ENCODE peak calls at places on chromosomes 16 and 17, in seven cellular contexts. One of them, this sample, is unnamed.

GRCh38 chr16:82603784-82604411 is 22.9 kb upstream of the CDH13 start:
- DNase-seq in dorsolateral prefrontal cortex: peak; percentile 54
- DNase-seq in cardiac muscle cell: peak; percentile 63
- DNase-seq in SW480: peak; percentile 50
- DNase-seq in T-helper 17 cell: no peak
- DNase-seq in fibroblast of the aortic adventitia: peak; percentile 78
- DNase-seq in GM10248: no peak
- DNase-seq in this sample: no peak

GRCh38 chr17:80738020-80738380 is 193.4 kb downstream of the RPTOR start:
- DNase-seq in GM10248: no peak
- DNase-seq in T-helper 17 cell: no peak
- DNase-seq in SW480: no peak
- DNase-seq in dorsolateral prefrontal cortex: no peak
- DNase-seq in cardiac muscle cell: no peak
- DNase-seq in fibroblast of the aortic adventitia: no peak
- DNase-seq in this sample: no peak

GRCh38 chr17:73571524-73572130 is 72.6 kb downstream of the SDK2 start:
- DNase-seq in T-helper 17 cell: no peak
- DNase-seq in dorsolateral prefrontal cortex: no peak
- DNase-seq in GM10248: no peak
- DNase-seq in SW480: no peak
- DNase-seq in fibroblast of the aortic adventitia: no peak
- DNase-seq in cardiac muscle cell: no peak
- DNase-seq in this sample: no peak

GRCh38 chr17:81711814-81712467 is at the start of gene SLC25A10:
- DNase-seq in SW480: peak; percentile 90
- DNase-seq in cardiac muscle cell: peak; percentile 88
- DNase-seq in dorsolateral prefrontal cortex: peak; percentile 77
- DNase-seq in fibroblast of the aortic adventitia: peak; percentile 51
- DNase-seq in T-helper 17 cell: peak; percentile 79
- DNase-seq in GM10248: peak; percentile 93
- DNase-seq in this sample: peak; percentile 64

GRCh38 chr16:55575621-55576020 is 9.1 kb downstream of the CAPNS2 start:
- DNase-seq in GM10248: no peak
- DNase-seq in SW480: no peak
- DNase-seq in cardiac muscle cell: no peak
- DNase-seq in dorsolateral prefrontal cortex: no peak
- DNase-seq in fibroblast of the aortic adventitia: no peak
- DNase-seq in T-helper 17 cell: no peak
- DNase-seq in this sample: no peak

GRCh38 chr16:77767211-77767610 is 21.2 kb upstream of the VAT1L start:
- DNase-seq in SW480: no peak
- DNase-seq in dorsolateral prefrontal cortex: no peak
- DNase-seq in T-helper 17 cell: no peak
- DNase-seq in cardiac muscle cell: no peak
- DNase-seq in GM10248: no peak
- DNase-seq in fibroblast of the aortic adventitia: peak; percentile 32
- DNase-seq in this sample: no peak

GRCh38 chr17:21573961-21574610 is 118.2 kb upstream of the KCNJ18 start:
- DNase-seq in SW480: no peak
- DNase-seq in dorsolateral prefrontal cortex: peak; percentile 68
- DNase-seq in T-helper 17 cell: no peak
- DNase-seq in GM10248: no peak
- DNase-seq in cardiac muscle cell: no peak
- DNase-seq in fibroblast of the aortic adventitia: peak; percentile 85
- DNase-seq in this sample: no peak

GRCh38 chr16:57349212-57350031 is 9.2 kb upstream of the CCL22 start:
- DNase-seq in fibroblast of the aortic adventitia: no peak
- DNase-seq in SW480: no peak
- DNase-seq in cardiac muscle cell: no peak
- DNase-seq in GM10248: peak; percentile 83
- DNase-seq in T-helper 17 cell: no peak
- DNase-seq in dorsolateral prefrontal cortex: no peak
- DNase-seq in this sample: no peak

GRCh38 chr17:79038545-79039135 is 14.7 kb downstream of the C1QTNF1 start:
- DNase-seq in GM10248: peak; percentile 46
- DNase-seq in SW480: no peak
- DNase-seq in cardiac muscle cell: no peak
- DNase-seq in dorsolateral prefrontal cortex: no peak
- DNase-seq in fibroblast of the aortic adventitia: peak; percentile 100
- DNase-seq in T-helper 17 cell: no peak
- DNase-seq in this sample: no peak

GRCh38 chr16:12252616-12253015 is 276.1 kb downstream of the SNX29 start:
- DNase-seq in dorsolateral prefrontal cortex: no peak
- DNase-seq in fibroblast of the aortic adventitia: no peak
- DNase-seq in GM10248: no peak
- DNase-seq in T-helper 17 cell: no peak
- DNase-seq in SW480: no peak
- DNase-seq in cardiac muscle cell: no peak
- DNase-seq in this sample: no peak

GRCh38 chr17:76700290-76700626 is 10.5 kb downstream of the MXRA7 start:
- DNase-seq in fibroblast of the aortic adventitia: peak; percentile 28
- DNase-seq in dorsolateral prefrontal cortex: no peak
- DNase-seq in cardiac muscle cell: no peak
- DNase-seq in SW480: no peak
- DNase-seq in GM10248: no peak
- DNase-seq in T-helper 17 cell: no peak
- DNase-seq in this sample: no peak

GRCh38 chr17:67390646-67391480 is 13.8 kb downstream of the PITPNC1 start:
- DNase-seq in SW480: peak; percentile 58
- DNase-seq in dorsolateral prefrontal cortex: no peak
- DNase-seq in cardiac muscle cell: no peak
- DNase-seq in T-helper 17 cell: no peak
- DNase-seq in GM10248: peak; percentile 76
- DNase-seq in fibroblast of the aortic adventitia: peak; percentile 94
- DNase-seq in this sample: no peak

GRCh38 chr16:27204232-27204915 is 1.0 kb downstream of the KDM8 start:
- DNase-seq in dorsolateral prefrontal cortex: peak; percentile 68
- DNase-seq in T-helper 17 cell: no peak
- DNase-seq in SW480: no peak
- DNase-seq in fibroblast of the aortic adventitia: no peak
- DNase-seq in cardiac muscle cell: no peak
- DNase-seq in GM10248: no peak
- DNase-seq in this sample: no peak

GRCh38 chr17:33049781-33050414 is 58.3 kb downstream of the SPACA3 start:
- DNase-seq in dorsolateral prefrontal cortex: no peak
- DNase-seq in SW480: peak; percentile 25
- DNase-seq in cardiac muscle cell: peak; percentile 62
- DNase-seq in fibroblast of the aortic adventitia: peak; percentile 60
- DNase-seq in GM10248: peak; percentile 71
- DNase-seq in T-helper 17 cell: no peak
- DNase-seq in this sample: peak; percentile 18

GRCh38 chr17:22286337-22287041 is 594.2 kb downstream of the KCNJ18 start:
- DNase-seq in cardiac muscle cell: no peak
- DNase-seq in T-helper 17 cell: no peak
- DNase-seq in fibroblast of the aortic adventitia: no peak
- DNase-seq in GM10248: no peak
- DNase-seq in dorsolateral prefrontal cortex: no peak
- DNase-seq in SW480: no peak
- DNase-seq in this sample: no peak

GRCh38 chr17:70098030-70098429 is 23.0 kb downstream of the KCNJ16 start:
- DNase-seq in fibroblast of the aortic adventitia: no peak
- DNase-seq in cardiac muscle cell: no peak
- DNase-seq in T-helper 17 cell: no peak
- DNase-seq in dorsolateral prefrontal cortex: no peak
- DNase-seq in GM10248: no peak
- DNase-seq in SW480: no peak
- DNase-seq in this sample: no peak

GRCh38 chr17:36703860-36704266 is 102.5 kb downstream of the MRM1 start:
- DNase-seq in dorsolateral prefrontal cortex: peak; percentile 50
- DNase-seq in T-helper 17 cell: peak; percentile 24
- DNase-seq in SW480: no peak
- DNase-seq in fibroblast of the aortic adventitia: peak; percentile 28
- DNase-seq in GM10248: peak; percentile 53
- DNase-seq in cardiac muscle cell: peak; percentile 88
- DNase-seq in this sample: peak; percentile 89

GRCh38 chr17:57373071-57373470 is 116.7 kb downstream of the MSI2 start:
- DNase-seq in GM10248: no peak
- DNase-seq in SW480: no peak
- DNase-seq in cardiac muscle cell: no peak
- DNase-seq in dorsolateral prefrontal cortex: no peak
- DNase-seq in fibroblast of the aortic adventitia: no peak
- DNase-seq in T-helper 17 cell: no peak
- DNase-seq in this sample: no peak

GRCh38 chr17:45869676-45870341 is 24.5 kb upstream of the MAPT start:
- DNase-seq in fibroblast of the aortic adventitia: no peak
- DNase-seq in T-helper 17 cell: no peak
- DNase-seq in SW480: no peak
- DNase-seq in cardiac muscle cell: no peak
- DNase-seq in GM10248: no peak
- DNase-seq in dorsolateral prefrontal cortex: no peak
- DNase-seq in this sample: no peak

GRCh38 chr16:30997887-30998711 is 12.3 kb downstream of the STX1B start:
- DNase-seq in cardiac muscle cell: no peak
- DNase-seq in fibroblast of the aortic adventitia: peak; percentile 68
- DNase-seq in SW480: peak; percentile 57
- DNase-seq in dorsolateral prefrontal cortex: no peak
- DNase-seq in T-helper 17 cell: no peak
- DNase-seq in GM10248: no peak
- DNase-seq in this sample: no peak

GRCh38 chr16:57535680-57536305 is 578 bp downstream of the CCDC102A start:
- DNase-seq in dorsolateral prefrontal cortex: peak; percentile 93
- DNase-seq in SW480: peak; percentile 82
- DNase-seq in cardiac muscle cell: peak; percentile 94
- DNase-seq in fibroblast of the aortic adventitia: peak; percentile 90
- DNase-seq in GM10248: peak; percentile 98
- DNase-seq in T-helper 17 cell: peak; percentile 95
- DNase-seq in this sample: peak; percentile 92

GRCh38 chr16:68506331-68507053 is 32.6 kb upstream of the ZFP90 start:
- DNase-seq in dorsolateral prefrontal cortex: no peak
- DNase-seq in SW480: no peak
- DNase-seq in GM10248: peak; percentile 8
- DNase-seq in cardiac muscle cell: no peak
- DNase-seq in fibroblast of the aortic adventitia: no peak
- DNase-seq in T-helper 17 cell: no peak
- DNase-seq in this sample: no peak

GRCh38 chr16:86355538-86355937 is 154.8 kb upstream of the FOXF1 start:
- DNase-seq in cardiac muscle cell: no peak
- DNase-seq in dorsolateral prefrontal cortex: no peak
- DNase-seq in GM10248: no peak
- DNase-seq in T-helper 17 cell: no peak
- DNase-seq in SW480: peak; percentile 33
- DNase-seq in fibroblast of the aortic adventitia: peak; percentile 62
- DNase-seq in this sample: no peak

GRCh38 chr17:6643460-6644125 is 2.7 kb downstream of the TXNDC17 start:
- DNase-seq in SW480: no peak
- DNase-seq in T-helper 17 cell: no peak
- DNase-seq in cardiac muscle cell: no peak
- DNase-seq in GM10248: no peak
- DNase-seq in dorsolateral prefrontal cortex: no peak
- DNase-seq in fibroblast of the aortic adventitia: peak; percentile 71
- DNase-seq in this sample: no peak

GRCh38 chr16:80174416-80174815 is 366.4 kb upstream of the DYNLRB2 start:
- DNase-seq in fibroblast of the aortic adventitia: peak; percentile 77
- DNase-seq in cardiac muscle cell: no peak
- DNase-seq in T-helper 17 cell: no peak
- DNase-seq in GM10248: no peak
- DNase-seq in SW480: peak; percentile 20
- DNase-seq in dorsolateral prefrontal cortex: no peak
- DNase-seq in this sample: no peak

GRCh38 chr16:75282811-75283281 is 31.4 kb upstream of the BCAR1 start:
- DNase-seq in T-helper 17 cell: no peak
- DNase-seq in GM10248: no peak
- DNase-seq in cardiac muscle cell: no peak
- DNase-seq in SW480: no peak
- DNase-seq in fibroblast of the aortic adventitia: no peak
- DNase-seq in dorsolateral prefrontal cortex: peak; percentile 80
- DNase-seq in this sample: no peak

GRCh38 chr17:13518271-13519000 is 83.3 kb downstream of the HS3ST3A1 start:
- DNase-seq in cardiac muscle cell: no peak
- DNase-seq in dorsolateral prefrontal cortex: no peak
- DNase-seq in T-helper 17 cell: no peak
- DNase-seq in GM10248: no peak
- DNase-seq in fibroblast of the aortic adventitia: peak; percentile 65
- DNase-seq in SW480: no peak
- DNase-seq in this sample: no peak

GRCh38 chr17:4900231-4901107 is 1.1 kb downstream of the C17orf107 start:
- DNase-seq in cardiac muscle cell: no peak
- DNase-seq in fibroblast of the aortic adventitia: no peak
- DNase-seq in SW480: no peak
- DNase-seq in GM10248: no peak
- DNase-seq in dorsolateral prefrontal cortex: peak; percentile 40
- DNase-seq in T-helper 17 cell: peak; percentile 42
- DNase-seq in this sample: no peak

GRCh38 chr16:81410643-81411235 is 33.9 kb upstream of the CMIP start:
- DNase-seq in SW480: no peak
- DNase-seq in dorsolateral prefrontal cortex: no peak
- DNase-seq in GM10248: no peak
- DNase-seq in fibroblast of the aortic adventitia: peak; percentile 30
- DNase-seq in T-helper 17 cell: no peak
- DNase-seq in cardiac muscle cell: no peak
- DNase-seq in this sample: no peak

GRCh38 chr17:2189231-2189630 is 114.4 kb downstream of the SMG6 start:
- DNase-seq in dorsolateral prefrontal cortex: no peak
- DNase-seq in GM10248: no peak
- DNase-seq in T-helper 17 cell: no peak
- DNase-seq in SW480: no peak
- DNase-seq in cardiac muscle cell: no peak
- DNase-seq in fibroblast of the aortic adventitia: peak; percentile 43
- DNase-seq in this sample: no peak

GRCh38 chr17:64938925-64939474 is 19.7 kb upstream of the LRRC37A3 start:
- DNase-seq in GM10248: peak; percentile 75
- DNase-seq in fibroblast of the aortic adventitia: peak; percentile 37
- DNase-seq in cardiac muscle cell: peak; percentile 63
- DNase-seq in dorsolateral prefrontal cortex: no peak
- DNase-seq in T-helper 17 cell: peak; percentile 33
- DNase-seq in SW480: no peak
- DNase-seq in this sample: no peak

GRCh38 chr17:81440511-81441244 is 45.4 kb downstream of the BAHCC1 start:
- DNase-seq in dorsolateral prefrontal cortex: no peak
- DNase-seq in SW480: peak; percentile 46
- DNase-seq in GM10248: peak; percentile 58
- DNase-seq in cardiac muscle cell: peak; percentile 68
- DNase-seq in T-helper 17 cell: no peak
- DNase-seq in fibroblast of the aortic adventitia: no peak
- DNase-seq in this sample: peak; percentile 68

GRCh38 chr17:33225509-33225908 is 67.6 kb downstream of the ASIC2 start:
- DNase-seq in GM10248: no peak
- DNase-seq in dorsolateral prefrontal cortex: no peak
- DNase-seq in SW480: no peak
- DNase-seq in fibroblast of the aortic adventitia: no peak
- DNase-seq in cardiac muscle cell: no peak
- DNase-seq in T-helper 17 cell: no peak
- DNase-seq in this sample: no peak

GRCh38 chr16:48681520-48681919 is 71.5 kb upstream of the N4BP1 start:
- DNase-seq in T-helper 17 cell: no peak
- DNase-seq in dorsolateral prefrontal cortex: no peak
- DNase-seq in SW480: no peak
- DNase-seq in GM10248: no peak
- DNase-seq in cardiac muscle cell: no peak
- DNase-seq in fibroblast of the aortic adventitia: no peak
- DNase-seq in this sample: no peak

GRCh38 chr16:28496844-28497243 is 2.4 kb downstream of the APOBR start:
- DNase-seq in GM10248: no peak
- DNase-seq in SW480: no peak
- DNase-seq in T-helper 17 cell: no peak
- DNase-seq in dorsolateral prefrontal cortex: no peak
- DNase-seq in fibroblast of the aortic adventitia: no peak
- DNase-seq in cardiac muscle cell: no peak
- DNase-seq in this sample: no peak